ENCODE peak calls at places on chromosomes 1 and 21, in six cellular contexts. A is right lobe of liver, J is left ventricle myocardium inferior, P is GM23248, Q is adrenal gland, L is fibroblast of lung. U is an unnamed sample. For H3K4me1 and H3K9me3, the result is how much of the 10 kb centered on the place peaks cover.

GRCh38 chr21:42161957-42162681 is 56.8 kb upstream of the ABCG1 start:
- DNase-seq in A (no peak), J (no peak), P (no peak), Q (peak), L (no peak), U (no peak)

GRCh38 chr1:207194197-207194596 is 90.2 kb downstream of the C4BPA start:
- DNase-seq in A (no peak), J (no peak), P (no peak), Q (no peak), L (no peak), U (no peak)

GRCh38 chr1:70438529-70438928 is 27.5 kb downstream of the CTH start:
- DNase-seq in A (no peak), J (no peak), P (peak), Q (no peak), L (no peak), U (no peak)

GRCh38 chr1:10693497-10694273 is 102.8 kb downstream of the CASZ1 start:
- DNase-seq in A (no peak), J (no peak), P (peak), Q (peak), L (no peak), U (no peak)

GRCh38 chr1:53783056-53783455 is 44.1 kb upstream of the GLIS1 start:
- DNase-seq in A (no peak), J (no peak), P (peak), Q (no peak), L (no peak), U (no peak)

GRCh38 chr1:201964266-201964665 is 9.0 kb downstream of the TIMM17A start:
- DNase-seq in A (no peak), J (no peak), P (peak), Q (no peak), L (no peak), U (no peak)

GRCh38 chr1:43585596-43585995 is 54.9 kb downstream of the PTPRF start:
- DNase-seq in A (no peak), J (no peak), P (no peak), Q (no peak), L (no peak), U (no peak)

GRCh38 chr1:228278432-228278941 is 70.6 kb downstream of the OBSCN start:
- DNase-seq in A (no peak), J (peak), P (no peak), Q (no peak), L (no peak), U (peak)

GRCh38 chr1:57422271-57423134 is 1.4 kb downstream of the DAB1 start:
- DNase-seq in A (peak), J (peak), P (peak), Q (no peak), L (peak), U (no peak)

GRCh38 chr21:36839123-36839522 is 127.3 kb downstream of the HLCS start:
- DNase-seq in A (no peak), J (no peak), P (peak), Q (no peak), L (peak), U (no peak)

GRCh38 chr1:183467687-183468086 is 4.6 kb upstream of the SMG7 start:
- DNase-seq in A (no peak), J (no peak), P (peak), Q (no peak), L (no peak), U (no peak)

GRCh38 chr1:99975569-99975968 is 5.8 kb downstream of the SLC35A3 start:
- DNase-seq in A (no peak), J (no peak), P (no peak), Q (no peak), L (no peak), U (no peak)

GRCh38 chr1:10830961-10831669 is 34.7 kb upstream of the CASZ1 start:
- DNase-seq in A (no peak), J (no peak), P (peak), Q (no peak), L (no peak), U (no peak)

GRCh38 chr1:224433041-224433670 is 1.4 kb downstream of the WDR26 start:
- DNase-seq in A (peak), J (no peak), P (peak), Q (peak), L (no peak), U (no peak)

GRCh38 chr1:6245869-6246496 is 2.0 kb downstream of the HES3 start:
- DNase-seq in A (no peak), J (no peak), P (peak), Q (no peak), L (no peak), U (peak)

GRCh38 chr1:75672528-75673393 is 51.7 kb upstream of the ACADM start:
- DNase-seq in A (no peak), J (no peak), P (peak), Q (peak), L (peak), U (no peak)

GRCh38 chr1:21293537-21294265 is 3.4 kb upstream of the ECE1 start:
- DNase-seq in A (no peak), J (no peak), P (no peak), Q (no peak), L (no peak), U (no peak)

GRCh38 chr1:45423907-45424678 is 66.9 kb downstream of the TESK2 start:
- DNase-seq in A (no peak), J (no peak), P (no peak), Q (no peak), L (no peak), U (no peak)

GRCh38 chr1:243596441-243597183 is 253.4 kb downstream of the AKT3 start:
- DNase-seq in A (no peak), J (no peak), P (peak), Q (no peak), L (peak), U (no peak)

GRCh38 chr1:2590233-2591141 is 3.9 kb downstream of the PRXL2B start:
- DNase-seq in A (peak), J (no peak), P (no peak), Q (no peak), L (no peak), U (peak)

GRCh38 chr1:16063226-16063829 is 10.1 kb downstream of the FAM131C start:
- DNase-seq in A (no peak), J (no peak), P (no peak), Q (no peak), L (no peak), U (no peak)

GRCh38 chr1:37255111-37255795 is 219.1 kb upstream of the ZC3H12A start:
- DNase-seq in A (no peak), J (no peak), P (peak), Q (peak), L (no peak), U (no peak)

GRCh38 chr1:18927082-18927653 is 24.8 kb upstream of the ALDH4A1 start:
- DNase-seq in A (no peak), J (no peak), P (no peak), Q (no peak), L (no peak), U (no peak)

GRCh38 chr1:244841274-244841927 is 5.9 kb downstream of the COX20 start:
- DNase-seq in A (no peak), J (no peak), P (no peak), Q (no peak), L (no peak), U (no peak)

GRCh38 chr1:67708606-67709005 is 23.6 kb downstream of the GADD45A start:
- DNase-seq in A (no peak), J (no peak), P (no peak), Q (no peak), L (no peak), U (no peak)

GRCh38 chr21:26405071-26405470 is 168.0 kb downstream of the CYYR1 start:
- DNase-seq in A (no peak), J (no peak), P (peak), Q (no peak), L (peak), U (no peak)

GRCh38 chr1:212286437-212287131 is 1.4 kb downstream of the PPP2R5A start:
- DNase-seq in A (no peak), J (no peak), P (peak), Q (no peak), L (peak), U (no peak)

GRCh38 chr1:39412892-39413291 is 78.5 kb upstream of the BMP8A start:
- DNase-seq in A (no peak), J (no peak), P (no peak), Q (no peak), L (no peak), U (no peak)

GRCh38 chr1:27568247-27569087 is 35.5 kb downstream of the AHDC1 start:
- DNase-seq in A (peak), J (peak), P (peak), Q (peak), L (peak), U (peak)

GRCh38 chr1:212688338-212689047 is 11.1 kb downstream of the BATF3 start:
- DNase-seq in A (no peak), J (no peak), P (peak), Q (no peak), L (peak), U (no peak)

GRCh38 chr21:40567511-40567910 is 279.4 kb downstream of the DSCAM start:
- DNase-seq in A (no peak), J (no peak), P (no peak), Q (no peak), L (no peak), U (no peak)

GRCh38 chr1:91741906-91742305 is 144.0 kb downstream of the TGFBR3 start:
- DNase-seq in A (no peak), J (no peak), P (no peak), Q (no peak), L (no peak), U (no peak)

GRCh38 chr1:190373705-190374336 is 103.8 kb downstream of the BRINP3 start:
- DNase-seq in A (no peak), J (no peak), P (no peak), Q (no peak), L (peak), U (no peak)

DNA sequence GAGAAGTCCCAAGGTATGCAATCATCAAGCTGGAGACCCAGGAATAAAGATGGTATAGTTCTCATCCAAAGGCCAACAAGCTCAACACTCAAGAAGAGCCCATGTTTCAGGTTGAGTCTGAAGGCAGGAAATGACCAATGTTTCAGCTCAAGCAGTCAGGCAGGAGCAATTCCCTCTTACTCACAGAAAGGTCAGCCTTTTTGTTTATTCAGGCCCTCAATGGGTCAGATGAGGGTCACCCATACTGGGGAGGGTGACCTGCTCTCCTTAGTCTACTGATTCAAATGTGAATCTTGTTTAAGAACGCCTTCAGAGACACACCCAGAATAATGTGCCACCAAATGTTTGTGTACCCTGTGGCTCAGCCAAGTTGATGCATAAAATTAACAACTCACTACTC is 262.4 kb downstream of the USP25 start:
- DNase-seq in A (no peak), J (no peak), P (peak), Q (no peak), L (peak), U (no peak)
- H3K4me1 ChIP-seq in A (under half), J (under half), P (under half), Q (under half), L (under half), U (under half)

GRCh38 chr1:8591547-8591946 is 225.9 kb downstream of the RERE start:
- DNase-seq in A (no peak), J (no peak), P (no peak), Q (no peak), L (no peak), U (no peak)
- H3K27ac ChIP-seq in A (no peak), J (no peak), P (no peak), Q (no peak), L (no peak), U (no peak)

GRCh38 chr1:151907363-151908139 is 1.8 kb downstream of the THEM4 start:
- DNase-seq in A (no peak), J (no peak), P (no peak), Q (no peak), L (peak), U (no peak)
- H3K9me3 ChIP-seq in A (under half), J (under half), P (under half), Q (under half), L (under half), U (under half)

DNA sequence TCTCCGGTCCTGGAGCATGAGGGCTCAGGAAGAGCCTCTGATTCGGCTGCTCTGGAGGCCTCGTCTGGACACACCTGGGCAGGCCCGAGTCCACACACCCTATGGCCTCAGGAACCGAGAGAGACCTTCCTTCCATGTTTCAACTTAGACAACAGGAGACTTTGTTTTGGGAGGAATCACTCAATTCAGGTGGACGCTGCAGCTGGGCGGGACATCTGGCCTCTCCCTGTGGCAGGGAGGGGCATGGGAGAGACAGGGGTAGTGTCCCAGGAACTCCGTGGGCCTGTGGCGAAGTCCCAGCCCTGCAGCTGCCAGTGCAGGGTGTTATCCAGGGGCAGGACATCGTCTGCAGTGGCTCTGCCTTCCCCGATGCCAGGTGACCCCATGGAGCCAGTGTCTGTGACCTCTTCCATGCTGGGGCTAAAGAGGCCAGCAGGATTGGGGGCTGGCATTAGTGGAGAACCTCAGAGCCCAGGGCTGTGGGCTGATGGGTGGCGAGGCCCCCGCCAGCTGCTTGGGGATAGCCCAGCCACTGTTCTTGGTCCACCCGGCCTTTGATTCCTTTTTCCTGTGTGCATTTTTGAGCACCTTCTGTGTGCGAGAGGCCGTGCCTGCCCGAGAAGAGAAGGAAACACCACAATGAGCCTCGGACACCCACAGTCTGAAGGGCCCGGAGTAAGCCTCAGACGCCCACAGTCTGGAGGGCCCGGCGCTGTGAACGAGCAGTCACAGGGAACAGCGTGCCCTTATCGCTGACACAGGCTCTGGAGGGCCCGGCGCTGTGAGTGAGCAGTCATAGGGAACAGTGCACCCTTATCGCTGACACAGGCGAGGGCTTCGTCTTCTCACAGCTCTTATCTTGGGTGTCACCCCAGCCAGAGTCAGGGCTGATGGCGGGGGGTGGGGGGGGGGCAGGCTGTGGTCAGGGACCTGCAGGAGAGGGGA is 6.2 kb downstream of the COL18A1 start:
- DNase-seq in A (peak), J (peak), P (no peak), Q (no peak), L (no peak), U (peak)
- H3K4me1 ChIP-seq in A (under half), J (half or more), P (under half), Q (half or more), L (under half), U (under half)